ENCODE peak calls at places on chromosomes 12 and 14, in five cellular contexts. One of them, this sample, is unnamed.

GRCh38 chr12:113263431-113263963 is 42.2 kb downstream of the TPCN1 start:
- DNase-seq in GM23248: no peak
- DNase-seq in PC-3: no peak
- DNase-seq in OCI-LY7: no peak
- DNase-seq in neural progenitor cell: no peak
- DNase-seq in this sample: no peak

GRCh38 chr14:37150414-37150813 is 22.0 kb downstream of the SLC25A21 start:
- DNase-seq in OCI-LY7: peak
- DNase-seq in GM23248: peak
- DNase-seq in PC-3: peak
- DNase-seq in neural progenitor cell: peak
- DNase-seq in this sample: peak

GRCh38 chr12:130498589-130499385 is 161.1 kb downstream of the PIWIL1 start:
- DNase-seq in neural progenitor cell: no peak
- DNase-seq in GM23248: no peak
- DNase-seq in PC-3: no peak
- DNase-seq in OCI-LY7: no peak
- DNase-seq in this sample: no peak

GRCh38 chr14:47490353-47490752 is 185.1 kb downstream of the MDGA2 start:
- DNase-seq in OCI-LY7: no peak
- DNase-seq in GM23248: no peak
- DNase-seq in neural progenitor cell: no peak
- DNase-seq in PC-3: no peak
- DNase-seq in this sample: no peak

GRCh38 chr12:466039-466438 is 6.3 kb downstream of the B4GALNT3 start:
- DNase-seq in GM23248: no peak
- DNase-seq in OCI-LY7: no peak
- DNase-seq in PC-3: no peak
- DNase-seq in neural progenitor cell: no peak
- DNase-seq in this sample: no peak

GRCh38 chr12:42237853-42238239 is 202 bp downstream of the YAF2 start:
- DNase-seq in neural progenitor cell: peak
- DNase-seq in PC-3: no peak
- DNase-seq in GM23248: peak
- DNase-seq in OCI-LY7: no peak
- DNase-seq in this sample: no peak

GRCh38 chr12:100154472-100155247 is 12.0 kb upstream of the BLTP3B start:
- DNase-seq in PC-3: peak
- DNase-seq in GM23248: peak
- DNase-seq in OCI-LY7: peak
- DNase-seq in neural progenitor cell: peak
- DNase-seq in this sample: peak

GRCh38 chr12:121534495-121535148 is 46.2 kb downstream of the KDM2B start:
- DNase-seq in OCI-LY7: peak
- DNase-seq in PC-3: no peak
- DNase-seq in neural progenitor cell: peak
- DNase-seq in GM23248: no peak
- DNase-seq in this sample: peak

GRCh38 chr12:113467514-113468364 is 3.9 kb downstream of the LHX5 start:
- DNase-seq in PC-3: peak
- DNase-seq in neural progenitor cell: peak
- DNase-seq in OCI-LY7: no peak
- DNase-seq in GM23248: no peak
- DNase-seq in this sample: peak

GRCh38 chr14:100531591-100532121 is 55.6 kb downstream of the BEGAIN start:
- DNase-seq in PC-3: no peak
- DNase-seq in neural progenitor cell: no peak
- DNase-seq in OCI-LY7: no peak
- DNase-seq in GM23248: no peak
- DNase-seq in this sample: no peak

GRCh38 chr14:100530270-100531072 is 56.7 kb downstream of the BEGAIN start:
- DNase-seq in GM23248: no peak
- DNase-seq in PC-3: no peak
- DNase-seq in neural progenitor cell: no peak
- DNase-seq in OCI-LY7: no peak
- DNase-seq in this sample: no peak

GRCh38 chr14:100532154-100532915 is 54.9 kb downstream of the BEGAIN start:
- DNase-seq in PC-3: no peak
- DNase-seq in GM23248: no peak
- DNase-seq in OCI-LY7: no peak
- DNase-seq in neural progenitor cell: no peak
- DNase-seq in this sample: no peak

GRCh38 chr14:100529561-100530031 is 57.6 kb downstream of the BEGAIN start:
- DNase-seq in OCI-LY7: no peak
- DNase-seq in GM23248: no peak
- DNase-seq in PC-3: no peak
- DNase-seq in neural progenitor cell: no peak
- DNase-seq in this sample: no peak

GRCh38 chr14:100531152-100531551 is 56.1 kb downstream of the BEGAIN start:
- DNase-seq in GM23248: no peak
- DNase-seq in OCI-LY7: no peak
- DNase-seq in neural progenitor cell: no peak
- DNase-seq in PC-3: no peak
- DNase-seq in this sample: no peak
- TF ChIP-seq EZH2phosphoT487 in GM23248: no peak
- TF ChIP-seq EZH2phosphoT487 in OCI-LY7: no peak
- TF ChIP-seq EZH2phosphoT487 in neural progenitor cell: no peak
- TF ChIP-seq EZH2phosphoT487 in PC-3: no peak
- TF ChIP-seq EZH2phosphoT487 in this sample: no peak

DNA sequence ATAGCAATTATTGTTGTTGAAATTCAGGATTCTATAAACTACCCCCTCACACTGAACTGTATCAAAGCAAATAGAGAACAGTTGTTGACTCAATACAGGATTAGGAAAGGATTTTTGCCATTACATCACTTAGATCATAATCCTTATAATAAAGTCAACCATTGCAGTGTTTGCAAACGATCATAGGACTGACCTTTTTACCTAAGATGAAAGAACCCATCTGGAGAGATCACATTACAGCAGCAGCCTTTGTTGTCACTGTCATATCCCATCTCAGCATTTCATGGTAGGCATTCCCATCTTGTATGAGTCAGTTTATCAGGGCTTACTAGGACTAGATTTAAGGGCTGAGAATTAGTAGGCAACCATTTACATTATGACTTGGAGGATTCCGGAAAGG is 96.0 kb downstream of the IPO8 start:
- DNase-seq in PC-3: peak
- DNase-seq in OCI-LY7: no peak
- DNase-seq in neural progenitor cell: no peak
- DNase-seq in GM23248: no peak
- DNase-seq in this sample: no peak
- TF ChIP-seq EZH2phosphoT487 in PC-3: no peak
- TF ChIP-seq EZH2phosphoT487 in OCI-LY7: no peak
- TF ChIP-seq EZH2phosphoT487 in neural progenitor cell: no peak
- TF ChIP-seq EZH2phosphoT487 in GM23248: no peak
- TF ChIP-seq EZH2phosphoT487 in this sample: no peak

DNA sequence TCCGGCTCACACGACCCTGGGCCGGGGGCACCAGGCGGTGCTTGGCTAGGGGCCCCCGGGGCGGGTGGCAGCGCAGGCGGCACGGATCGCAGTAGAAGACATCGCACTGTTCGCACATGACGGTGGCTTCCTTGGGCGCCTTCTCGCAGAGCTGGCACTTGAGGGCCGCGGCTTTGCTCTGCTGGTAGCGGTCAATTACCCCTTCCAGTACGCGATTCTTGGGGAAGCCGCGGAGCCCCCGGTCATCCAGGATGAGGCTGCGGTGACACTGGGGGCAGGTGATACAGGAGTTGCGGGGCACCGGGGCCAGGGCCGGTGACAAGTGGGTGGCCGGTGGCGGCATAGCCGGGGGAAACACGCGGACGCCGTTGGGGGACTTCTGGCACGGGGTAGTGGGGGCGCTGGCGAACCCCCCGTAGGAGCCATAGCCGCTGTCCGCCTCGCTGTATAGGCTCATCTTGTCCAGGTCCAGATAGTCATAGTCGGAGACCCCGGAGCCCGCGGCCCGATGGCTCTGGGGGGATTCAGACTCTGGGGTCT is 553 bp downstream of the TRIM9 start:
- DNase-seq in neural progenitor cell: peak
- DNase-seq in OCI-LY7: no peak
- DNase-seq in GM23248: peak
- DNase-seq in PC-3: no peak
- DNase-seq in this sample: peak
- TF ChIP-seq EZH2phosphoT487 in neural progenitor cell: peak
- TF ChIP-seq EZH2phosphoT487 in OCI-LY7: no peak
- TF ChIP-seq EZH2phosphoT487 in GM23248: no peak
- TF ChIP-seq EZH2phosphoT487 in PC-3: no peak
- TF ChIP-seq EZH2phosphoT487 in this sample: no peak

DNA sequence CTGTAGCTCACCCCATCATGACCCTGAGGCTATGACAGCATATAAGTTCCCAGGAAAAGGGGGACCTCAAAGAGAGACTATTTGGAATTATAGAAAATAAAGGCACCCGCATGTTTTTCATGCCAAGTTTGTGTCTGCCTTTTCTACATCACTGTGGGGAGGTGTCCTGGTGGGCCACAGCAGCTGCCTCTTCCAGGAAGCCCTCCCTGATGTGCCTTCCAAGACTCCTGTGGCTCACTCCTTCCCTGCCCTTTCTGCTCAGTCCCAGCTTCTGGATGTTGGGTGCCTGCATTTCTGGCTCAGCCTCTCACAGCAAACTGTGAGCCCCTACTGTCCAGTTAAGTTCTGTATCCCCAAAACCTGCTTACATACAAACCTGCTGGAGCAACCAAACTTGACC is 36.3 kb upstream of the BEGAIN start:
- DNase-seq in neural progenitor cell: no peak
- DNase-seq in OCI-LY7: no peak
- DNase-seq in GM23248: no peak
- DNase-seq in PC-3: no peak
- DNase-seq in this sample: no peak
- TF ChIP-seq EZH2phosphoT487 in neural progenitor cell: no peak
- TF ChIP-seq EZH2phosphoT487 in OCI-LY7: no peak
- TF ChIP-seq EZH2phosphoT487 in GM23248: no peak
- TF ChIP-seq EZH2phosphoT487 in PC-3: no peak
- TF ChIP-seq EZH2phosphoT487 in this sample: no peak